ENCODE peak calls at places on chromosomes 4 and X, in five cellular contexts. J is progenitor cell of endocrine pancreas; T is activated effector memory CD4-positive, alpha-beta T cell treated with anti-CD3 and anti-CD28 coated beads, Interleukin-2, amount 50 U/mL, for 16 hours; W is breast epithelium; K is iPS-NIHi11. M is an unnamed sample.

GRCh38 chr4:8754634-8755589 is 116.7 kb downstream of the HMX1 start:
- DNase-seq in J (no peak), T (peak; percentile 21), W (peak; percentile 42), K (no peak), M (no peak)

GRCh38 chr4:15717126-15717525 is 14.3 kb downstream of the BST1 start:
- DNase-seq in J (no peak), T (no peak), W (no peak), K (no peak), M (no peak)

GRCh38 chr4:186844059-186844681 is 120.5 kb upstream of the FAT1 start:
- DNase-seq in J (no peak), T (no peak), W (no peak), K (no peak), M (no peak)

GRCh38 chr4:71417150-71417549 is 78.3 kb downstream of the SLC4A4 start:
- DNase-seq in J (no peak), T (no peak), W (no peak), K (no peak), M (no peak)

GRCh38 chrX:73836956-73837477 is 274.0 kb downstream of the CHIC1 start:
- DNase-seq in J (no peak), T (no peak), W (no peak), K (no peak), M (no peak)

GRCh38 chr4:105709081-105709450 is 482 bp downstream of the GSTCD start:
- DNase-seq in J (no peak), T (no peak), W (no peak), K (no peak), M (peak; percentile 26)

GRCh38 chr4:14719053-14719452 is 283.2 kb upstream of the CPEB2 start:
- DNase-seq in J (no peak), T (no peak), W (no peak), K (no peak), M (no peak)

GRCh38 chrX:107448625-107449468 is 605 bp upstream of the FRMPD3 start:
- DNase-seq in J (no peak), T (no peak), W (no peak), K (peak; percentile 42), M (peak; percentile 43)

GRCh38 chrX:48461830-48462229 is 8.2 kb downstream of the SLC38A5 start:
- DNase-seq in J (no peak), T (no peak), W (no peak), K (no peak), M (no peak)

GRCh38 chrX:102746134-102746584 is 25.6 kb downstream of the GPRASP3 start:
- DNase-seq in J (no peak), T (peak; percentile 64), W (no peak), K (peak; percentile 14), M (peak; percentile 3)

GRCh38 chr4:8639777-8640720 is 47.5 kb downstream of the CPZ start:
- DNase-seq in J (no peak), T (peak; percentile 44), W (peak; percentile 43), K (no peak), M (no peak)

GRCh38 chrX:12721042-12721441 is 70.2 kb upstream of the PRPS2 start:
- DNase-seq in J (peak; percentile 27), T (no peak), W (no peak), K (peak; percentile 38), M (no peak)

GRCh38 chr4:164648151-164648848 is 105.6 kb upstream of the SMIM31 start:
- DNase-seq in J (no peak), T (no peak), W (no peak), K (no peak), M (no peak)

GRCh38 chr4:16897991-16898827 is at the start of gene LDB2:
- DNase-seq in J (no peak), T (no peak), W (no peak), K (peak; percentile 49), M (no peak)